ENCODE peak calls at places on chromosomes 16 and 17, in eight cellular contexts. One of them, this sample, is unnamed.

GRCh38 chr17:28579526-28579925 is 2.8 kb upstream of the ALDOC start:
- DNase-seq in spleen: no peak
- DNase-seq in prostate gland: no peak
- DNase-seq in sigmoid colon: no peak
- DNase-seq in A549: no peak
- DNase-seq in stomach: no peak
- DNase-seq in body of pancreas: no peak
- DNase-seq in transverse colon: no peak
- DNase-seq in this sample: no peak

GRCh38 chr17:76452646-76453430 is at the start of gene UBE2O:
- DNase-seq in spleen: peak; percentile 97
- DNase-seq in prostate gland: peak; percentile 76
- DNase-seq in sigmoid colon: peak; percentile 89
- DNase-seq in A549: peak; percentile 96
- DNase-seq in stomach: peak; percentile 88
- DNase-seq in body of pancreas: peak; percentile 89
- DNase-seq in transverse colon: peak; percentile 90
- DNase-seq in this sample: peak; percentile 96

GRCh38 chr17:17300624-17301568 is 2.3 kb upstream of the NT5M start:
- DNase-seq in spleen: peak; percentile 86
- DNase-seq in prostate gland: no peak
- DNase-seq in sigmoid colon: peak; percentile 73
- DNase-seq in A549: peak; percentile 93
- DNase-seq in stomach: peak; percentile 55
- DNase-seq in body of pancreas: peak; percentile 55
- DNase-seq in transverse colon: peak; percentile 52
- DNase-seq in this sample: peak; percentile 76

GRCh38 chr16:21501869-21502667 is 97.3 kb upstream of the METTL9 start:
- DNase-seq in spleen: peak; percentile 100
- DNase-seq in prostate gland: peak; percentile 94
- DNase-seq in sigmoid colon: peak; percentile 95
- DNase-seq in A549: peak; percentile 79
- DNase-seq in stomach: peak; percentile 95
- DNase-seq in body of pancreas: peak; percentile 96
- DNase-seq in transverse colon: peak; percentile 94
- DNase-seq in this sample: peak; percentile 94

GRCh38 chr16:80526418-80527061 is 14.3 kb upstream of the DYNLRB2 start:
- DNase-seq in spleen: no peak
- DNase-seq in prostate gland: peak; percentile 50
- DNase-seq in sigmoid colon: no peak
- DNase-seq in A549: no peak
- DNase-seq in stomach: peak; percentile 48
- DNase-seq in body of pancreas: peak; percentile 55
- DNase-seq in transverse colon: peak; percentile 42
- DNase-seq in this sample: peak; percentile 72

GRCh38 chr17:75010683-75011406 is 1.6 kb upstream of the MRPL58 start:
- DNase-seq in spleen: no peak
- DNase-seq in prostate gland: no peak
- DNase-seq in sigmoid colon: peak; percentile 90
- DNase-seq in A549: no peak
- DNase-seq in stomach: peak; percentile 71
- DNase-seq in body of pancreas: peak; percentile 40
- DNase-seq in transverse colon: peak; percentile 56
- DNase-seq in this sample: no peak

GRCh38 chr16:89923640-89924297 is 627 bp downstream of the TUBB3 start:
- DNase-seq in spleen: no peak
- DNase-seq in prostate gland: no peak
- DNase-seq in sigmoid colon: no peak
- DNase-seq in A549: no peak
- DNase-seq in stomach: no peak
- DNase-seq in body of pancreas: no peak
- DNase-seq in transverse colon: no peak
- DNase-seq in this sample: no peak

GRCh38 chr16:73046484-73047214 is 1.3 kb downstream of the ZFHX3 start:
- DNase-seq in spleen: no peak
- DNase-seq in prostate gland: no peak
- DNase-seq in sigmoid colon: peak; percentile 59
- DNase-seq in A549: no peak
- DNase-seq in stomach: no peak
- DNase-seq in body of pancreas: no peak
- DNase-seq in transverse colon: no peak
- DNase-seq in this sample: no peak

GRCh38 chr17:39742126-39742855 is 4.6 kb downstream of the GRB7 start:
- DNase-seq in spleen: peak; percentile 62
- DNase-seq in prostate gland: no peak
- DNase-seq in sigmoid colon: no peak
- DNase-seq in A549: no peak
- DNase-seq in stomach: no peak
- DNase-seq in body of pancreas: no peak
- DNase-seq in transverse colon: no peak
- DNase-seq in this sample: no peak

GRCh38 chr16:12113581-12114375 is 137.2 kb downstream of the SNX29 start:
- DNase-seq in spleen: peak; percentile 56
- DNase-seq in prostate gland: no peak
- DNase-seq in sigmoid colon: no peak
- DNase-seq in A549: no peak
- DNase-seq in stomach: no peak
- DNase-seq in body of pancreas: no peak
- DNase-seq in transverse colon: no peak
- DNase-seq in this sample: no peak

GRCh38 chr17:20142268-20142667 is 133.1 kb downstream of the SPECC1 start:
- DNase-seq in spleen: no peak
- DNase-seq in prostate gland: no peak
- DNase-seq in sigmoid colon: no peak
- DNase-seq in A549: no peak
- DNase-seq in stomach: no peak
- DNase-seq in body of pancreas: no peak
- DNase-seq in transverse colon: no peak
- DNase-seq in this sample: no peak

GRCh38 chr17:20145567-20145966 is 136.4 kb downstream of the SPECC1 start:
- DNase-seq in spleen: no peak
- DNase-seq in prostate gland: no peak
- DNase-seq in sigmoid colon: no peak
- DNase-seq in A549: no peak
- DNase-seq in stomach: no peak
- DNase-seq in body of pancreas: no peak
- DNase-seq in transverse colon: no peak
- DNase-seq in this sample: no peak

GRCh38 chr17:20141201-20141999 is 132.2 kb downstream of the SPECC1 start:
- DNase-seq in spleen: no peak
- DNase-seq in prostate gland: no peak
- DNase-seq in sigmoid colon: no peak
- DNase-seq in A549: no peak
- DNase-seq in stomach: no peak
- DNase-seq in body of pancreas: no peak
- DNase-seq in transverse colon: no peak
- DNase-seq in this sample: no peak

DNA sequence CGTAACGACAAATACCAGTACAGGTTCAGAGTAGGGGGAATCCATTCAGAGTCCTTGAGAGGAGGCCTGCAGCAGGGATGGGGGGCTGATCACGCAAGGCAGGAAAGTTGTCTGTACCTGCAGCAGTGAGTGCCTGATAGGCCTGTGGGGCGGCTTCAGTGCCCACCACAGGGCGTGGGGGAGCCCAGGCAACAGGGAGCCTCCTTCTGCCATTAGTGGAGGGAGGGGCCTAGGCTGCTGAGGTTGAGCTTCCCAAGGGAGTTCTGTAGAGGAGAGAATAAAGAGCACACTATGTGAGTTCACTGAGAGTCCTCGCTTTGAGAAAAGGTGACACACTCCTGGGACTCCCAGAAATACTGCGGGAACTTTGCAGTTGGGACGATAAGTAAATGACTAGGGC is 134.6 kb downstream of the SPECC1 start:
- DNase-seq in spleen: no peak
- DNase-seq in prostate gland: no peak
- DNase-seq in sigmoid colon: no peak
- DNase-seq in A549: no peak
- DNase-seq in stomach: no peak
- DNase-seq in body of pancreas: no peak
- DNase-seq in transverse colon: no peak
- DNase-seq in this sample: no peak
- TF ChIP-seq POLR2A in spleen: no peak
- TF ChIP-seq POLR2A in prostate gland: no peak
- TF ChIP-seq POLR2A in sigmoid colon: no peak
- TF ChIP-seq POLR2A in A549: no peak
- TF ChIP-seq POLR2A in stomach: no peak
- TF ChIP-seq POLR2A in body of pancreas: no peak
- TF ChIP-seq POLR2A in transverse colon: no peak
- TF ChIP-seq POLR2A in this sample: no peak

DNA sequence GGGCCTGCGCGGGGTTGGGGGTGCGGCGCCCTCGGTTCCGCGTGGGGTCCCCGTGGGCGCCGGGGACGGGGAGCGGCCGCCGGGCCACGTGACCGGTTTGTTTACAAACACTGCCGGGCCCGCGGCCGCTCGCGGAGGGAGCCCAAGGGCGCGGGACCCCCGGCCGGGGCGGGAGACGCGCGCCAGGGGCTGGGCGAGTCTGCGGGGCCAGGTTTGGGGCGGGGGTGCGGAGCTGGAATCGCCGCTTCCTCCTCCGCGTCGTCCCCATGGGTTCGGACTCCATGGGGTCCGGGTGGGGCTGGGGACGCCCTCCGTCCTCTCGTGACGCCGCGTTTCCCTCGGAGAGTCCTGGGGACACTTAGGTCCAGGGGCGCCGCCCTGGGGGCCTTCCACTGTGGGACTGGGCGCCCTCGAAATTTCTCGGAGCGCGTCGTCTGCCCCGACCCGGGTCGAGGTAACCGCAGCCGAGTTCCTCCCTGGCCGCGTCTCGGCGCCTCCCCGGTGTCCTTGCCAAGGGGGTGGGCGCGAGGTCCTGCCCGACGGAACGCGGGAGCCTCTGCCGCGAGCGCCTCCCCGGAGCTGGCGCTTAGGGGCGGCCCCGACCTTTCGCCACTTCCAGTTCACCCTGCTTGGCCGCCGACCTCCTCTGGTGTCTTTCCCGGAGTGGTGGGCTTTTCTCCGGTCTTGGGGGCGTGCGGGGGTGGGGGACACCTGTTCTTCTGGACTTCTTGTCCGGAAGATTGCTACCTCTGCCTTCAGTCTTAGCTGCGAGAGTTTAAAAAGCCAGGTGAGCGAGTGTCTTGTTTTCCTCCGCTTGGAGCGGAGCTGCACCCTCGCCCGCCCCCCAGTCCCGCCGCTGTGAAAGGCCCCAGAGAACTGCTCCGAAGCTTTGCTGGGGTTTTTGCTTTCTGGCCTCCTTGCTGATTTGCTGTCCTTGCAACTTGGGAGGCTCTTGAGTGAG is 754 bp downstream of the YPEL2 start:
- DNase-seq in spleen: peak; percentile 91
- DNase-seq in prostate gland: peak; percentile 23
- DNase-seq in sigmoid colon: peak; percentile 79
- DNase-seq in A549: no peak
- DNase-seq in stomach: peak; percentile 57
- DNase-seq in body of pancreas: peak; percentile 52
- DNase-seq in transverse colon: peak; percentile 51
- DNase-seq in this sample: no peak
- TF ChIP-seq POLR2A in spleen: no peak
- TF ChIP-seq POLR2A in prostate gland: no peak
- TF ChIP-seq POLR2A in sigmoid colon: no peak
- TF ChIP-seq POLR2A in A549: no peak
- TF ChIP-seq POLR2A in stomach: no peak
- TF ChIP-seq POLR2A in body of pancreas: peak; percentile 65
- TF ChIP-seq POLR2A in transverse colon: peak; percentile 26
- TF ChIP-seq POLR2A in this sample: peak; percentile 3

DNA sequence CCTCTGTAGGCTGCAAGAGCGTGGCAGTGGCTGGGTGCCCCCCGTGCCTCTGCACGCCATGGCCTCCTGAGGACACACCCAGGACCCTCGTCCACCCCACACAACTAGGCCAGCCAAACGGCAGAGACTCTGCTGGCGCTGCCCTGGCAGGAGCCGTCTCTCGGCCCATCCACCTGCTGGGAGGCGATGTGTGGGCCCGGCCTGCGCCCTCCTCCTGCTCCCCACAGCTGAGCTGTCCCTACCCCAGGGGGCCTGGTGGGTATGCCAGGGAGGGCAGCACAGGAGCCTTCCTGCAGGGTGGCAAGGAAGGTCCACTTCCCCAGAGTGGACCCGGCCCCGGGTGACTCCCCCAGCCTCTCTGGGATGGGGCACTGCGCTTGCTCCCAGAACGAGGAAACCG is 7.0 kb downstream of the RNF166 start:
- DNase-seq in spleen: peak; percentile 87
- DNase-seq in prostate gland: no peak
- DNase-seq in sigmoid colon: no peak
- DNase-seq in A549: no peak
- DNase-seq in stomach: no peak
- DNase-seq in body of pancreas: no peak
- DNase-seq in transverse colon: no peak
- DNase-seq in this sample: no peak
- TF ChIP-seq POLR2A in spleen: no peak
- TF ChIP-seq POLR2A in prostate gland: no peak
- TF ChIP-seq POLR2A in sigmoid colon: no peak
- TF ChIP-seq POLR2A in A549: no peak
- TF ChIP-seq POLR2A in stomach: no peak
- TF ChIP-seq POLR2A in body of pancreas: no peak
- TF ChIP-seq POLR2A in transverse colon: no peak
- TF ChIP-seq POLR2A in this sample: no peak

GRCh38 chr17:3546521-3546920 is 11.1 kb downstream of the TRPV3 start:
- DNase-seq in spleen: no peak
- DNase-seq in prostate gland: no peak
- DNase-seq in sigmoid colon: no peak
- DNase-seq in A549: no peak
- DNase-seq in stomach: no peak
- DNase-seq in body of pancreas: no peak
- DNase-seq in transverse colon: peak; percentile 29
- DNase-seq in this sample: no peak
- TF ChIP-seq POLR2A in spleen: no peak
- TF ChIP-seq POLR2A in prostate gland: no peak
- TF ChIP-seq POLR2A in sigmoid colon: no peak
- TF ChIP-seq POLR2A in A549: no peak
- TF ChIP-seq POLR2A in stomach: no peak
- TF ChIP-seq POLR2A in body of pancreas: no peak
- TF ChIP-seq POLR2A in transverse colon: no peak
- TF ChIP-seq POLR2A in this sample: no peak

DNA sequence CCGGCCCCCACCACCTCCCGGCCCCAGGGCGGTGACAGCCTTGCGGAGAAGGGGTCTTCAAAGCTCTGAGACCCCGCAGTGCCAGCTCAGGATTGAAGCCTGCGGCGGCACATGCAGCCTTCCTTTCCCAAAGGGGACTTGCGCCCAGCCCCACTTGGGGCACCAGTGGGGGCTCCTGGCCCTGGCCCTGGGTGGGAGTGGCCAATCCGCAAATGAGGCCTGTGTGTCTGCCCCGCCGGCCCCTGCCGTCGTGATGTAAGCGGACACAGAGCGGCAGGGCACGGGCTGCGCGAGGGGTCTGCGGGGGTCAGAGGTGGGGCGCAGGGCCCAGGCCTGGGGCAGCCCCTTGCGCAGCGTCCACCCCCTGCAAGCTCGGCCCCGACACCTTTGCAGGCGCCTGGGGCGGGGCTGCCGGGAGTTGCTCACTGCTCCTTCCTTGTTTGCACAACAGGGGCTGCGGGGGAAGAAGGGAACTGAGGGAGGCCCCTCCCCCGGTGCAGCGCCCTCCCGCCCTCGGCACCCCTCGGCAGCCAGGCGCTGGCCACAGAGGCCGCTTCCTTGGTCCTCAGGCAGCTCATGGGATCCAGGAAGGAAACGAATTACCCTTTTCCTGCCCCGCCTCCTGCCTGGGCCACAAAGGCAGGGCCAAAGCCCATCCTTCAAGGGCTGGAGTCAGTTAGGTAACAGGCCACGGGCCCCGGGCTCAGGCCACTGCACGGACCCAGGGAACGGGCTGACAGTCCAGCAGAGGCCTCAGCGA is 2.9 kb downstream of the SLC16A3 start:
- DNase-seq in spleen: peak; percentile 96
- DNase-seq in prostate gland: peak; percentile 64
- DNase-seq in sigmoid colon: peak; percentile 93
- DNase-seq in A549: peak; percentile 78
- DNase-seq in stomach: peak; percentile 75
- DNase-seq in body of pancreas: no peak
- DNase-seq in transverse colon: peak; percentile 83
- DNase-seq in this sample: no peak
- TF ChIP-seq POLR2A in spleen: peak; percentile 17
- TF ChIP-seq POLR2A in prostate gland: peak; percentile 69
- TF ChIP-seq POLR2A in sigmoid colon: peak; percentile 35
- TF ChIP-seq POLR2A in A549: peak; percentile 48
- TF ChIP-seq POLR2A in stomach: no peak
- TF ChIP-seq POLR2A in body of pancreas: peak; percentile 44
- TF ChIP-seq POLR2A in transverse colon: peak; percentile 56
- TF ChIP-seq POLR2A in this sample: no peak

This sample was measured in erythroblast.